ENCODE peak calls at places on chromosomes 12 and 14, in nine cellular contexts. One of them, this sample, is unnamed. For H3K27me3, the result is how much of the 10 kb centered on the place peaks cover.

GRCh38 chr12:106269150-106269771 is 21.4 kb upstream of the CKAP4 start:
- DNase-seq in GM06990: no peak
- DNase-seq in suprapubic skin: no peak
- DNase-seq in neural progenitor cell: no peak
- DNase-seq in dorsolateral prefrontal cortex: no peak
- DNase-seq in cardiac muscle cell: no peak
- DNase-seq in psoas muscle: no peak
- DNase-seq in heart left ventricle: no peak
- DNase-seq in astrocyte: no peak
- DNase-seq in this sample: no peak

GRCh38 chr14:63492391-63492790 is 50.8 kb downstream of the PPP2R5E start:
- DNase-seq in neural progenitor cell: no peak
- DNase-seq in suprapubic skin: no peak
- DNase-seq in astrocyte: peak
- DNase-seq in psoas muscle: no peak
- DNase-seq in cardiac muscle cell: no peak
- DNase-seq in dorsolateral prefrontal cortex: no peak
- DNase-seq in heart left ventricle: no peak
- DNase-seq in GM06990: no peak
- DNase-seq in this sample: no peak

GRCh38 chr14:80658733-80659132 is 282.8 kb downstream of the CEP128 start:
- DNase-seq in heart left ventricle: no peak
- DNase-seq in cardiac muscle cell: no peak
- DNase-seq in GM06990: no peak
- DNase-seq in dorsolateral prefrontal cortex: no peak
- DNase-seq in neural progenitor cell: peak
- DNase-seq in suprapubic skin: no peak
- DNase-seq in psoas muscle: no peak
- DNase-seq in astrocyte: no peak
- DNase-seq in this sample: no peak

GRCh38 chr12:95262808-95263207 is 45.2 kb downstream of the VEZT start:
- DNase-seq in GM06990: no peak
- DNase-seq in astrocyte: no peak
- DNase-seq in cardiac muscle cell: no peak
- DNase-seq in dorsolateral prefrontal cortex: no peak
- DNase-seq in psoas muscle: no peak
- DNase-seq in neural progenitor cell: no peak
- DNase-seq in heart left ventricle: no peak
- DNase-seq in suprapubic skin: peak
- DNase-seq in this sample: no peak

GRCh38 chr14:76267322-76268012 is 108.5 kb upstream of the ESRRB start:
- DNase-seq in GM06990: no peak
- DNase-seq in psoas muscle: peak
- DNase-seq in cardiac muscle cell: no peak
- DNase-seq in suprapubic skin: no peak
- DNase-seq in dorsolateral prefrontal cortex: peak
- DNase-seq in neural progenitor cell: peak
- DNase-seq in astrocyte: peak
- DNase-seq in heart left ventricle: peak
- DNase-seq in this sample: peak

GRCh38 chr14:54444701-54445100 is 3.5 kb upstream of the CNIH1 start:
- DNase-seq in GM06990: no peak
- DNase-seq in dorsolateral prefrontal cortex: no peak
- DNase-seq in psoas muscle: no peak
- DNase-seq in neural progenitor cell: no peak
- DNase-seq in suprapubic skin: no peak
- DNase-seq in cardiac muscle cell: no peak
- DNase-seq in astrocyte: no peak
- DNase-seq in heart left ventricle: no peak
- DNase-seq in this sample: no peak

GRCh38 chr12:121538699-121539061 is 42.1 kb downstream of the KDM2B start:
- DNase-seq in heart left ventricle: peak
- DNase-seq in cardiac muscle cell: no peak
- DNase-seq in astrocyte: peak
- DNase-seq in suprapubic skin: no peak
- DNase-seq in neural progenitor cell: no peak
- DNase-seq in GM06990: peak
- DNase-seq in dorsolateral prefrontal cortex: no peak
- DNase-seq in psoas muscle: no peak
- DNase-seq in this sample: no peak

GRCh38 chr14:36747411-36748184 is 85.9 kb downstream of the PAX9 start:
- DNase-seq in cardiac muscle cell: no peak
- DNase-seq in suprapubic skin: no peak
- DNase-seq in neural progenitor cell: peak
- DNase-seq in heart left ventricle: no peak
- DNase-seq in GM06990: no peak
- DNase-seq in astrocyte: no peak
- DNase-seq in dorsolateral prefrontal cortex: no peak
- DNase-seq in psoas muscle: no peak
- DNase-seq in this sample: no peak

GRCh38 chr14:98859301-98859700 is 412.7 kb downstream of the BCL11B start:
- DNase-seq in dorsolateral prefrontal cortex: no peak
- DNase-seq in GM06990: no peak
- DNase-seq in neural progenitor cell: no peak
- DNase-seq in suprapubic skin: no peak
- DNase-seq in cardiac muscle cell: no peak
- DNase-seq in psoas muscle: no peak
- DNase-seq in astrocyte: no peak
- DNase-seq in heart left ventricle: no peak
- DNase-seq in this sample: no peak

DNA sequence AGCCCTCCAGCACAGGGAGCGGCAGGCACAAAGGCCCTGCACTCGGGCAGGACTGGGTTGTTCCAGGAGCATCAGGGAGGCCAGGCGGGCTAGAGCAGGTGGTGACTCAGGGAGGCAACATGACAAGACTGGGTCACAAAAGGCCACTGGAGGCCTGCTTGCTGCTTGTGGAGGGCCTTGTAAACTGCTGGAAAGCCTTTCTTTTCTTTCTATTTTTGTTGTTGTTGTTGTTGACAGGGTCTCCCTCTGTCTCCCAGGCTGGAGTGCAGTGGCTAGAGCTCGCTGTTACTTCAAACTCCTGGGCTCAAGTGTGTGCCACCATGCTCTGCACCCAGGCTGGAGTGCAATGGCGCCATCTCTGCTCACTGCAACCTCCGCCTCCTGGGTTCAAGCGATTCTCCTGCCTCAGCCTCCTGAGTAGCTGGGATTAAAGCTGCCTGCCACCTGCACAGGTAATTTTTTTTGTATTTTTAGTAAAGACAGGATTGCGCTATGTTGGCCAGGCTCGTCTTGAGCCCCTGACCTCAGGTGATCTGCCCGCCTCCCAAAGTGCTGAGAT is 11.8 kb upstream of the RCOR1 start:
- DNase-seq in heart left ventricle: no peak
- DNase-seq in cardiac muscle cell: no peak
- DNase-seq in suprapubic skin: no peak
- DNase-seq in neural progenitor cell: no peak
- DNase-seq in astrocyte: no peak
- DNase-seq in psoas muscle: no peak
- DNase-seq in dorsolateral prefrontal cortex: no peak
- DNase-seq in GM06990: no peak
- DNase-seq in this sample: no peak
- TF ChIP-seq CTCF in heart left ventricle: no peak
- TF ChIP-seq CTCF in cardiac muscle cell: no peak
- TF ChIP-seq CTCF in suprapubic skin: no peak
- TF ChIP-seq CTCF in neural progenitor cell: no peak
- TF ChIP-seq CTCF in astrocyte: no peak
- TF ChIP-seq CTCF in psoas muscle: no peak
- TF ChIP-seq CTCF in dorsolateral prefrontal cortex: no peak
- TF ChIP-seq CTCF in GM06990: no peak
- TF ChIP-seq CTCF in this sample: no peak

DNA sequence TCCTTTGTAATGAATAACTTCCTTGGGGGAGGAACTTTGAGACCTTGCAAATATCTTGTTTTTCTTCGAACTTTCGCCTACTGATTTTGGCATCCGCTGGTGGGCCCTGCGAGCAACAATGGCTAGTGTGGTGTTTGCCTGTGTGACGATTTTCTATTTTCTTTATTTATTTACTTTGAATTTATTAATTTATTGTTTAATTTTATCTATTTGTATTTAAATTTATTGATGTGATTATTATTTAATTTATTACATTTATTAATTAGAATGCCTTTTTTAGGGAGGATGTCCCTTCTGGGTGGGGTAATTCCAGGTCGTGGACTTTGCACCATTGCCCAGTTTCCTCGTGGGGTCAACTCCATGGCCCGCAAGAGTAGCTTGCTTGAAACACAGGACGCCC is 149.7 kb downstream of the ZNF664 start:
- DNase-seq in suprapubic skin: no peak
- DNase-seq in neural progenitor cell: no peak
- DNase-seq in dorsolateral prefrontal cortex: no peak
- DNase-seq in psoas muscle: no peak
- DNase-seq in GM06990: no peak
- DNase-seq in heart left ventricle: no peak
- DNase-seq in astrocyte: no peak
- DNase-seq in cardiac muscle cell: no peak
- DNase-seq in this sample: no peak
- H3K27me3 ChIP-seq in suprapubic skin: under half
- H3K27me3 ChIP-seq in neural progenitor cell: under half
- H3K27me3 ChIP-seq in dorsolateral prefrontal cortex: under half
- H3K27me3 ChIP-seq in psoas muscle: under half
- H3K27me3 ChIP-seq in GM06990: under half
- H3K27me3 ChIP-seq in heart left ventricle: under half
- H3K27me3 ChIP-seq in astrocyte: under half
- H3K27me3 ChIP-seq in cardiac muscle cell: under half
- H3K27me3 ChIP-seq in this sample: under half

GRCh38 chr12:118830251-118830650 is 151.1 kb upstream of the SRRM4 start:
- DNase-seq in cardiac muscle cell: no peak
- DNase-seq in heart left ventricle: no peak
- DNase-seq in neural progenitor cell: no peak
- DNase-seq in astrocyte: no peak
- DNase-seq in dorsolateral prefrontal cortex: no peak
- DNase-seq in GM06990: no peak
- DNase-seq in suprapubic skin: no peak
- DNase-seq in psoas muscle: no peak
- DNase-seq in this sample: no peak

GRCh38 chr12:118821386-118821928 is 159.9 kb upstream of the SRRM4 start:
- DNase-seq in dorsolateral prefrontal cortex: no peak
- DNase-seq in suprapubic skin: no peak
- DNase-seq in GM06990: no peak
- DNase-seq in astrocyte: no peak
- DNase-seq in psoas muscle: no peak
- DNase-seq in cardiac muscle cell: peak
- DNase-seq in neural progenitor cell: peak
- DNase-seq in heart left ventricle: no peak
- DNase-seq in this sample: no peak

DNA sequence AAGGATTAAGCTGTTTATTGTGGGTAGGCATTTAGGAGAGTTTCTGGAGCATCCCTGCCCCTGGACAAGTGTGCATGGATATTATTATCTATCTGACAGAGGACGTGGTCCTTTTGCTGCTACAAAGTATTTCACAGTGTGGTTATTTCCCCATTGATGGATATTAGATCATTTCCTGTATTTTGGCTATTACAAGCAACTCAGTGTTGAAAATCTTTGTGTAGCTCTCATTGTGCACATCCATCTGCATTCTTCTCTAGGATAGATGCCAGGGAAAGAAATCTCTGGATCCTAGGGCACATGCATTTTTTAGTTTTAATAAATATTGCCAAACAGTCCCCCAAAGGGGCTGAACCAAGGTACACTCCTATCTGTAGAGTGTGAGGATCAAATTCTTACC is 154.3 kb upstream of the SRRM4 start:
- DNase-seq in GM06990: no peak
- DNase-seq in heart left ventricle: no peak
- DNase-seq in astrocyte: no peak
- DNase-seq in psoas muscle: no peak
- DNase-seq in neural progenitor cell: no peak
- DNase-seq in suprapubic skin: no peak
- DNase-seq in dorsolateral prefrontal cortex: no peak
- DNase-seq in cardiac muscle cell: no peak
- DNase-seq in this sample: no peak
- TF ChIP-seq CTCF in GM06990: no peak
- TF ChIP-seq CTCF in heart left ventricle: no peak
- TF ChIP-seq CTCF in astrocyte: no peak
- TF ChIP-seq CTCF in psoas muscle: no peak
- TF ChIP-seq CTCF in neural progenitor cell: no peak
- TF ChIP-seq CTCF in suprapubic skin: no peak
- TF ChIP-seq CTCF in dorsolateral prefrontal cortex: no peak
- TF ChIP-seq CTCF in cardiac muscle cell: no peak
- TF ChIP-seq CTCF in this sample: no peak

DNA sequence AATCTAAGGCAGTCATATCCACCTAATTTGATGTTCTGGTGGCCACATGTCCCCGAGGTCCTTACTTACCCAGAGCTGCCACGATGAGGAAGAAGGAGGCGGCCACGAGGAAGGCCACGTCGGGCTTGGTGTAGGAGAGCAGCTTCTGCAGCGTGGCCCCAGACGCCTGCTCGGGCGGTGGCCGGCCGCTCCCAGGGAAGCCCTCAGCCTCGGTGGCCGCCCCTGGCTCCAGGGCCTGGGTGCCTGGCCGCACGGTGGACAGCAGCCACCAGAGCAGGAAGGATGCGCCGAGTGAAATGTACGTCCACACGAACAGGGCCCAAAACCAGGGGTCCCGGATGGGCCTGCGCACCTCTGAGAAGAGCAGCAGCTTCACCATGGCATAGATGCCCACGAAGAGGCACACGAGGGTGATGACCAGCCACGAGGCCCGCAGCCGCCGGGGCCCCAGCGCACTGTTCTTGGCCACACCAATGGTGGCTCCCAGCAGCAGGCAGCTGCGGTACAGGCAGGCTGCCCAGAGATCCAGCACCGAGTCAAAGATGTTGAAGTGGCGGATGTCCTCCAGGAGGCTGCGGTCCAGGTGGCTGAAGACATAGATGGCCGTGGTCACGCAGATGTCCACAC is 6.6 kb downstream of the ABCB9 start:
- DNase-seq in neural progenitor cell: no peak
- DNase-seq in heart left ventricle: no peak
- DNase-seq in psoas muscle: no peak
- DNase-seq in dorsolateral prefrontal cortex: no peak
- DNase-seq in cardiac muscle cell: no peak
- DNase-seq in GM06990: no peak
- DNase-seq in astrocyte: no peak
- DNase-seq in suprapubic skin: no peak
- DNase-seq in this sample: no peak
- H3K27me3 ChIP-seq in neural progenitor cell: under half
- H3K27me3 ChIP-seq in heart left ventricle: under half
- H3K27me3 ChIP-seq in psoas muscle: under half
- H3K27me3 ChIP-seq in dorsolateral prefrontal cortex: under half
- H3K27me3 ChIP-seq in cardiac muscle cell: under half
- H3K27me3 ChIP-seq in GM06990: under half
- H3K27me3 ChIP-seq in astrocyte: under half
- H3K27me3 ChIP-seq in suprapubic skin: under half
- H3K27me3 ChIP-seq in this sample: under half

This sample was measured in right atrium auricular region.